ENCODE peak calls at places on chromosomes 1 and 21, in nine cellular contexts. P is heart right ventricle; Z is AG04450; X is NT2/D1; H is breast epithelium; L is CD8-positive, alpha-beta T cell; V is neural progenitor cell; J is IMR-90; A is cardiac muscle cell. Y is an unnamed sample. For H3K27me3 and H3K9me3, the result is how much of the 10 kb centered on the place peaks cover.

GRCh38 chr1:84998642-84999280 is 1.8 kb upstream of the MCOLN2 start:
- DNase-seq in P (no peak), L (peak), J (peak), V (peak), Z (no peak), X (no peak), H (no peak), A (peak), Y (no peak)

GRCh38 chr1:23444104-23444533 is 19.6 kb upstream of the TCEA3 start:
- DNase-seq in P (peak), V (no peak), J (peak), H (peak), A (no peak), X (no peak), L (no peak), Z (peak), Y (no peak)

GRCh38 chr1:114037952-114038867 is 58.9 kb downstream of the OLFML3 start:
- DNase-seq in J (no peak), X (peak), L (no peak), H (no peak), V (peak), A (peak), Z (no peak), P (no peak), Y (no peak)

GRCh38 chr1:24900486-24900849 is 29.6 kb downstream of the RUNX3 start:
- DNase-seq in X (no peak), L (no peak), P (no peak), J (no peak), H (peak), A (no peak), V (no peak), Z (no peak), Y (no peak)

GRCh38 chr1:34750610-34751009 is 4.2 kb upstream of the GJB5 start:
- DNase-seq in X (no peak), H (no peak), L (no peak), A (no peak), J (no peak), P (no peak), V (no peak), Z (no peak), Y (peak)

GRCh38 chr1:100502052-100502792 is 35.7 kb upstream of the GPR88 start:
- DNase-seq in J (peak), V (no peak), L (no peak), Z (no peak), X (no peak), H (no peak), A (no peak), P (no peak), Y (no peak)

GRCh38 chr1:43527111-43527878 is 3.4 kb upstream of the PTPRF start:
- DNase-seq in X (no peak), P (no peak), H (no peak), Z (no peak), V (no peak), A (no peak), L (no peak), J (no peak), Y (no peak)

GRCh38 chr1:115924730-115925129 is 51.6 kb upstream of the SLC22A15 start:
- DNase-seq in Z (no peak), X (peak), P (no peak), A (no peak), H (no peak), L (no peak), J (no peak), V (peak), Y (no peak)

GRCh38 chr21:41761211-41762181 is 5.4 kb downstream of the RIPK4 start:
- DNase-seq in L (no peak), Z (no peak), X (no peak), A (peak), P (peak), V (peak), J (no peak), H (no peak), Y (no peak)

GRCh38 chr21:43984905-43985689 is 27.0 kb upstream of the TRAPPC10 start:
- DNase-seq in L (no peak), A (no peak), J (peak), Z (no peak), X (no peak), H (no peak), V (no peak), P (no peak), Y (no peak)

GRCh38 chr1:157485793-157486192 is 66.5 kb downstream of the FCRL5 start:
- DNase-seq in A (no peak), V (no peak), Z (no peak), L (no peak), P (no peak), X (no peak), H (no peak), J (no peak), Y (no peak)

GRCh38 chr1:168893359-168893791 is 164.4 kb upstream of the DPT start:
- DNase-seq in H (no peak), L (no peak), Z (no peak), V (no peak), A (no peak), P (peak), X (no peak), J (no peak), Y (peak)

GRCh38 chr21:41196990-41197389 is 29.0 kb downstream of the BACE2 start:
- DNase-seq in V (no peak), P (no peak), A (no peak), X (no peak), J (peak), L (no peak), H (no peak), Z (no peak), Y (no peak)

DNA sequence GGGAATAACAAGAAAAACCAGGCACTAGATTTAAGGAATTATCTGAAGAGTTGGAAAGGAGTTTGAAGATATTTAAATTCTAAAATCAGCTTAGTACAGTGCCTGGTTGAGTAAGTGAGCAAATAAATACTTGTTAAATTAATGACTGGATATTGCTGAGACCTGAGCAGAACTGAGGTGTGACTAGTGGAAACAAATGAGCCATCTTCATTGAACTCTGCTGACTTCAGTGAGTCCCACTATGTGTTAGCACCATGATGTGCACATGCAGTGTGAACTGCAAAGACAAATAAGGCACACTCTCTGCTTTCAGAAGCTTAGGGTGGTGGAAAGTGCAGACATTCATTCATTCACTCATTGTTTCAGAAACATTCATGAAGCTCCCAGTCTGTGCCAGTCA is 48.7 kb downstream of the ELAPOR1 start:
- DNase-seq in A (no peak), X (no peak), V (no peak), Z (no peak), J (no peak), H (no peak), P (no peak), L (no peak), Y (no peak)
- H3K27me3 ChIP-seq in A (under half), X (under half), V (under half), Z (under half), J (under half), H (under half), P (under half), L (under half), Y (under half)

GRCh38 chr1:2969870-2970291 is 51.4 kb upstream of the ACTRT2 start:
- DNase-seq in H (no peak), X (no peak), V (no peak), Z (no peak), A (no peak), P (no peak), J (no peak), L (no peak), Y (no peak)

GRCh38 chr1:2970311-2971145 is 50.7 kb upstream of the ACTRT2 start:
- DNase-seq in X (no peak), P (no peak), Z (no peak), V (no peak), J (no peak), H (no peak), A (no peak), L (no peak), Y (no peak)

GRCh38 chr1:2968471-2968881 is 52.8 kb upstream of the ACTRT2 start:
- DNase-seq in H (no peak), P (no peak), V (no peak), L (no peak), Z (no peak), J (no peak), A (no peak), X (no peak), Y (no peak)

GRCh38 chr1:2967881-2968280 is 53.4 kb upstream of the ACTRT2 start:
- DNase-seq in P (no peak), J (no peak), A (no peak), V (no peak), L (no peak), X (no peak), H (no peak), Z (no peak), Y (no peak)

GRCh38 chr1:2969011-2969869 is 52.0 kb upstream of the ACTRT2 start:
- DNase-seq in Z (no peak), J (no peak), V (no peak), P (no peak), X (no peak), L (no peak), A (no peak), H (no peak), Y (no peak)
- H3K9me3 ChIP-seq in Z (half or more), J (half or more), V (under half), P (under half), X (under half), L (under half), A (under half), H (under half), Y (under half)

DNA sequence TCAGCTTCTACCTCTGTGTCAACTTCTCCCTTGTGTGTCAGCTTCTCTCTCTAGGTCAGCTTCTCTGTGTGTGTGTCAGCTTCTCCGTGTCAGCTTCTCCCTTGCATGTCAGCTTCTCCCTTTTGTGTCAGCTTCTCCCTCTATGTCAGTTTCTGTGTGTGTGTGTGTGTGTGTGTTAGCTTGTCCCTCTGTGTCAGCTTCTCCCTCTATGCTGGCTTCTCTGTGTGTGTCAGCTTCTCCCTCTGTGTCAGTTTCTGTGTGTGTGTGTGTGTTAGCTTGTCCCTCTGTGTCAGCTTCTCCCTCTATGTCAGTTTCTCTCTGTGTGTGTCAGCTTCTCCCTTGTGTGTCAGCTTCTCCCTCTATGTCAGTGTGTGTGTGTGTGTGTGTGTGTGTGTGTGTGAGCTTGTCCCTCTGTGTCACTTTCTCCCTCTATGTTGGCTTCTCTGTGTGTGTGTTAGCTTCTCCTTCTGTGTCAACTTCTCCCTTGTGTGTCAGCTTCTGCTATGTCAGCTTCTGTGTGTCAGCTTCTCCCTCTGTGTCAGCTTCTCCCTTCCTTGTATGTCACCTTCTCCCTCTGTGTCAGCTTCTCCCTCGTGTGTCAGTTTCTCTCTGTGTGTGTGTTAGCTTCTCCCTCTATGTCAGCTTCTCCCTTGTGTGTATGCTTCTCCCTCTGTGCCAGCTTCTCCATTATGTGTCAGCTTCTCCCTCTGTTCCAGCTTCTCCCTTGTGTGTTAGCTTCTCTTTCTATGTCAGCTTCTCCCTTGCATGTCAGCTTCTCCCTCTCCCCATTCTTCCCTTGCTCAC is 6.3 kb upstream of the UBXN10 start:
- DNase-seq in X (no peak), A (no peak), P (no peak), H (no peak), J (no peak), Z (no peak), V (no peak), L (no peak), Y (no peak)
- H3K27me3 ChIP-seq in X (under half), A (under half), P (under half), H (under half), J (under half), Z (under half), V (under half), L (under half), Y (under half)

DNA sequence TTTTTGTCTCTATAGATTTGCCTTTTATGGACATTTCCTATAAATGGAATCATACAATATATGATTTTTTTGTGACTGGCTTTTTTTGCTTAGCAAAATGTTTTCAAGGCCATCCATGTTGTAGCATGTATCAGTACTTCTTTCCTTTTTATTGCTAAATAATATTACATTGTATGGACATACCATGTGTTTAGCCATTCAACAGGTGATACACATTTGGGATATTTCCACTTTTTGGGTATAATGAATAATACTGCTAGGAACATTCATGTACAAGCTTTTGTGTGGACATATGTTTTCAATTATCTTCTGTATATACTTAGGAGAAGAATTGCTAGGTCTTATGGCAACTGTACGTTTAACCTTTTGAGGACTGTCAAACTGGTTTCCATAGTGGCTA is 47.4 kb downstream of the RIMS3 start:
- DNase-seq in J (no peak), Z (no peak), P (no peak), L (no peak), H (no peak), A (no peak), X (no peak), V (no peak), Y (no peak)
- H3K9me3 ChIP-seq in J (under half), Z (under half), P (under half), L (under half), H (under half), A (under half), X (under half), V (under half), Y (under half)

DNA sequence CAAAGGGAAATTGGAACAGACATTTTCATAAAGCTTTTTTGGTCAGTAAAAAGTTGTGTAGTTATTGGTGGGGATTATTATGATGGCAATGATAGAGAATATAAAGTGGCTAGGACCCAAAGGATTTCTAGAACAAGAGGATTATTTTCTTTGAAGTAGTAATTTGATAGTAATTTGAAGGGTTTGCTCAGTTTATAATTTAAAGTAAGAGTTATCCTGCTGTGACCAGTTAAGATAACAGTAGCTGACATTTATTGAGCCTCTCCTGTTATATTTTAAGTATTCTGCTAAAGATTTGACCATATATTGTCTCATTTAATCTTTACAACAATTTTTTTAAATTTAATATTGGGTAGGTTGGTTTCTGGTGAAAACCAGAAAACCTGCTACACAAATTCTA is 14.7 kb downstream of the CAPZA1 start:
- DNase-seq in H (no peak), A (no peak), L (no peak), X (no peak), Z (no peak), J (no peak), V (no peak), P (no peak), Y (no peak)
- H3K27me3 ChIP-seq in H (under half), A (under half), L (under half), X (under half), Z (under half), J (under half), V (under half), P (under half), Y (under half)

GRCh38 chr1:28811369-28811765 is 603 bp upstream of the OPRD1 start:
- DNase-seq in X (no peak), P (no peak), J (no peak), A (no peak), V (no peak), L (no peak), Z (no peak), H (no peak), Y (no peak)

GRCh38 chr1:28815533-28815932 is 3.6 kb downstream of the OPRD1 start:
- DNase-seq in H (no peak), L (no peak), X (no peak), Z (no peak), A (peak), J (no peak), P (no peak), V (peak), Y (no peak)

GRCh38 chr1:28813931-28814465 is 2.0 kb downstream of the OPRD1 start:
- DNase-seq in X (no peak), L (no peak), P (no peak), A (no peak), V (no peak), H (no peak), J (no peak), Z (no peak), Y (no peak)

GRCh38 chr1:28812669-28813468 is 899 bp downstream of the OPRD1 start:
- DNase-seq in Z (no peak), H (no peak), L (no peak), A (no peak), X (no peak), P (no peak), V (no peak), J (no peak), Y (no peak)

GRCh38 chr1:28811766-28812668 is at the start of gene OPRD1:
- DNase-seq in Z (no peak), L (no peak), A (peak), P (no peak), V (peak), H (no peak), J (no peak), X (no peak), Y (peak)
- H3K9me3 ChIP-seq in Z (under half), L (under half), A (under half), P (under half), V (under half), H (under half), J (under half), X (under half), Y (under half)

DNA sequence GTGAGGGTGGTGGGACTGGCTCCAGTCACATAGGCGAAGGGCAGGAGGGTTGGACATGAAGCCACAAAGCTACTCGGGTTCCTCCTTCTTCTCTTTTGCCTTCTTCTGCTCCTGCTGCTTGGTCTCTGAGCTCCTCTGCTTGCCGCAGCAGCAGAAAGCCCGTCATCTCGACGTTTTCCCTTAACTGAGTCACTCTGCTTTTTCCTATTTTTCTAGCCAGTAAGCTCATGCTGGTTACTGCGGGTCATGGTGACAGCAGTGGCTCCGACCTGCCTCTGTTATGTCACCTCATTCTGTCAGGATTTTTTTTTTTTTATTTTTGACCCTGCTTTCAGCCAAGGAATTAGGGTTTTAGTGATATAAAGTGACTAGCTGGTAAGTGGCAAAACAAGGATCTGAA is 2.6 kb upstream of the FMOD start:
- DNase-seq in L (no peak), V (no peak), H (no peak), A (no peak), Z (no peak), P (no peak), J (no peak), X (no peak), Y (no peak)
- H3K27me3 ChIP-seq in L (under half), V (under half), H (under half), A (under half), Z (under half), P (under half), J (under half), X (under half), Y (under half)

DNA sequence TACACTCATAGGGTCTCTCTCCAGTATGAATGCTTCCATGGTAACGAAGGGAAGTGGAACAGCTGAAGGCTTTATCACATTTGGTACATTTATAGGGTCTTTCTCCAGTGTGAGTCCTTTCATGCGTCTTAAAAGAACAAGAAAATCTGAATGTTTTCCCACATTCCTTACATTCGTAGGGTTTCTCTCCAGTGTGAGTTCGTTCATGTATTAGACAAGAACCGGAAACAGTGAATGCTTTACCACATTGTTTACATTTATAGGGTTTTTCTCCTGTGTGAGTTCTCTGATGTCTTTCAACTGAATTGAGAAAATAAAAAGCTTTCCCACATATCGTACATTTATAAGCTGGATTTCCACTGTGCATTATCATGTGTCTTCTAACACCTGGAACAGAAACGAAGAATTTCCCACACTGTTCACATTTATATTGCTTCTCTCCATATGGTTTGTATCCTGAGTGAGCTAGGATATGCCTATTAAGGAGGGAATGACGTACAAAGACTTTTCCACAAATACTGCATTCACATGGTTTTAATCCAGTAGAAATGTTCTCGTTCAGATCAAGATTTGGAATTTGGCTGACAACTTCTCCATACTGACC is 3.4 kb downstream of the ZNF669 start:
- DNase-seq in Z (no peak), V (no peak), J (no peak), X (no peak), L (no peak), P (no peak), A (no peak), H (no peak), Y (no peak)
- H3K9me3 ChIP-seq in Z (under half), V (under half), J (under half), X (under half), L (under half), P (half or more), A (under half), H (under half), Y (half or more)

GRCh38 chr1:2154022-2154421 is 40.5 kb downstream of the FAAP20 start:
- DNase-seq in X (no peak), J (no peak), V (no peak), P (no peak), H (no peak), Z (no peak), L (no peak), A (no peak), Y (no peak)

GRCh38 chr1:2152914-2153313 is 41.7 kb downstream of the FAAP20 start:
- DNase-seq in X (no peak), L (no peak), P (no peak), A (no peak), V (no peak), Z (no peak), J (no peak), H (peak), Y (no peak)

GRCh38 chr1:2150836-2151235 is 43.7 kb downstream of the FAAP20 start:
- DNase-seq in Z (no peak), L (no peak), V (no peak), J (no peak), X (no peak), A (no peak), H (no peak), P (no peak), Y (no peak)

GRCh38 chr1:2151252-2151651 is 43.3 kb downstream of the FAAP20 start:
- DNase-seq in J (no peak), X (no peak), L (no peak), V (no peak), Z (no peak), P (no peak), H (no peak), A (no peak), Y (no peak)

DNA sequence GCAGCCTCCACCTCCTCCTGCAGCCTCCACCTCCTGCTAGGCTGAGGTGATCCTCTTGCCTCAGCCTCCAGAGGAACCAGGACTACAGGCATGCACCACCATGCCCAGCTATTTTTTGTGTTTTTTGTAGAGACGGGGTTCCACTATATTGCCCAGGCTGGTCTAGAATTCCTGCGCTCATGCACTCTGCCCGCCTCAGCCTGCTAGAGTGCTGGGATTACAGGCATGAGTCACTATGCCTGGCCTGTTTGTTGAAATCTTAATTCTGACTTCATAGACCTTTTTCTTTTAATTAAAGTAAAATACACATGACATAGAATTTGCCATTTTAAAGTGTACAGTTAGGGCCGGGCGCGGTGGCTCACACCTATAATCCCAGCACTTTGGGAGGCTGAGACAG is 42.7 kb downstream of the FAAP20 start:
- DNase-seq in P (no peak), J (no peak), X (no peak), L (no peak), A (no peak), H (no peak), V (no peak), Z (no peak), Y (no peak)
- H3K27me3 ChIP-seq in P (under half), J (under half), X (under half), L (under half), A (under half), H (under half), V (under half), Z (under half), Y (under half)